ENCODE peak calls at places on chromosomes 1 and 21, in six cellular contexts. L is GM18507, G is mucosa of gallbladder, R is brain pericyte, P is RWPE1, U is OCI-LY7. J is an unnamed sample.

GRCh38 chr1:230465701-230466100 is 39.6 kb upstream of the PGBD5 start:
- DNase-seq in R (no peak), G (no peak), U (no peak), L (no peak), P (no peak), J (no peak)

GRCh38 chr1:96388421-96389310 is 332.9 kb upstream of the PTBP2 start:
- DNase-seq in L (no peak), G (no peak), R (no peak), P (no peak), U (no peak), J (no peak)

GRCh38 chr1:1959840-1960479 is 40.9 kb upstream of the TMEM52 start:
- DNase-seq in L (peak), G (peak), P (peak), U (peak), R (no peak), J (peak)

GRCh38 chr1:200238311-200238710 is 171.5 kb downstream of the ZNF281 start:
- DNase-seq in G (no peak), L (no peak), R (no peak), P (no peak), U (no peak), J (no peak)

GRCh38 chr1:24149854-24150227 is 6.9 kb upstream of the IL22RA1 start:
- DNase-seq in U (no peak), R (no peak), G (peak), L (no peak), P (peak), J (no peak)

GRCh38 chr1:35264861-35265260 is 3.6 kb upstream of the ZMYM4 start:
- DNase-seq in U (no peak), R (no peak), G (peak), P (no peak), L (no peak), J (no peak)

GRCh38 chr21:29258626-29259335 is 39.9 kb upstream of the BACH1 start:
- DNase-seq in U (no peak), G (no peak), R (no peak), L (no peak), P (peak), J (no peak)

GRCh38 chr1:12475158-12475934 is 142.7 kb downstream of the DHRS3 start:
- DNase-seq in U (no peak), G (no peak), R (no peak), P (no peak), L (no peak), J (no peak)

GRCh38 chr1:207002731-207003146 is 29.8 kb downstream of the C1orf116 start:
- DNase-seq in P (peak), L (no peak), U (no peak), G (no peak), R (no peak), J (no peak)